ENCODE peak calls at places on chromosome 1, in five cellular contexts. One of them, this sample, is unnamed.
A peak's percentile ranks its signal among the peaks of the same experiment; 100 is the strongest.

GRCh38 chr1:33687000-33687399 is 176.9 kb upstream of the HMGB4 start:
- DNase-seq in osteocyte: no peak
- DNase-seq in SHP77: peak; percentile 0
- DNase-seq in aorta: no peak
- DNase-seq in amniotic stem cell: no peak
- DNase-seq in this sample: no peak

GRCh38 chr1:38578444-38578951 is 281.1 kb downstream of the RRAGC start:
- DNase-seq in amniotic stem cell: no peak
- DNase-seq in SHP77: no peak
- DNase-seq in aorta: no peak
- DNase-seq in osteocyte: no peak
- DNase-seq in this sample: no peak

GRCh38 chr1:59815892-59816291 is 1.1 kb downstream of the HOOK1 start:
- DNase-seq in SHP77: no peak
- DNase-seq in amniotic stem cell: no peak
- DNase-seq in aorta: no peak
- DNase-seq in osteocyte: no peak
- DNase-seq in this sample: no peak

GRCh38 chr1:160129046-160129445 is 13.5 kb downstream of the ATP1A2 start:
- DNase-seq in aorta: no peak
- DNase-seq in osteocyte: no peak
- DNase-seq in SHP77: no peak
- DNase-seq in amniotic stem cell: no peak
- DNase-seq in this sample: no peak

GRCh38 chr1:18574754-18575153 is 55.9 kb upstream of the PAX7 start:
- DNase-seq in SHP77: no peak
- DNase-seq in aorta: peak; percentile 13
- DNase-seq in amniotic stem cell: no peak
- DNase-seq in osteocyte: no peak
- DNase-seq in this sample: no peak

GRCh38 chr1:218299416-218299815 is 14.3 kb downstream of the RRP15 start:
- DNase-seq in aorta: no peak
- DNase-seq in osteocyte: no peak
- DNase-seq in SHP77: no peak
- DNase-seq in amniotic stem cell: peak; percentile 33
- DNase-seq in this sample: no peak

GRCh38 chr1:58773406-58773840 is 10.4 kb downstream of the JUN start:
- DNase-seq in SHP77: peak; percentile 92
- DNase-seq in amniotic stem cell: no peak
- DNase-seq in osteocyte: peak; percentile 88
- DNase-seq in aorta: peak; percentile 85
- DNase-seq in this sample: peak; percentile 71

GRCh38 chr1:70061229-70061628 is 144.2 kb downstream of the LRRC40 start:
- DNase-seq in osteocyte: no peak
- DNase-seq in amniotic stem cell: no peak
- DNase-seq in aorta: no peak
- DNase-seq in SHP77: no peak
- DNase-seq in this sample: no peak

GRCh38 chr1:38872401-38873026 is 634 bp downstream of the MYCBP start:
- DNase-seq in SHP77: no peak
- DNase-seq in amniotic stem cell: no peak
- DNase-seq in osteocyte: no peak
- DNase-seq in aorta: no peak
- DNase-seq in this sample: no peak

GRCh38 chr1:27348861-27349783 is 7.3 kb downstream of the SYTL1 start:
- DNase-seq in amniotic stem cell: no peak
- DNase-seq in SHP77: no peak
- DNase-seq in aorta: no peak
- DNase-seq in osteocyte: no peak
- DNase-seq in this sample: peak; percentile 81

GRCh38 chr1:227786673-227787512 is 28.6 kb upstream of the PRSS38 start:
- DNase-seq in osteocyte: peak; percentile 81
- DNase-seq in SHP77: no peak
- DNase-seq in amniotic stem cell: no peak
- DNase-seq in aorta: no peak
- DNase-seq in this sample: peak; percentile 47

GRCh38 chr1:155072531-155073289 is 5.9 kb upstream of the EFNA3 start:
- DNase-seq in SHP77: no peak
- DNase-seq in osteocyte: no peak
- DNase-seq in amniotic stem cell: no peak
- DNase-seq in aorta: no peak
- DNase-seq in this sample: no peak

GRCh38 chr1:113191579-113192076 is 118.6 kb downstream of the LRIG2 start:
- DNase-seq in SHP77: no peak
- DNase-seq in aorta: no peak
- DNase-seq in amniotic stem cell: no peak
- DNase-seq in osteocyte: no peak
- DNase-seq in this sample: no peak

GRCh38 chr1:34684246-34684645 is 70.6 kb upstream of the GJB5 start:
- DNase-seq in amniotic stem cell: no peak
- DNase-seq in SHP77: no peak
- DNase-seq in osteocyte: peak; percentile 34
- DNase-seq in aorta: no peak
- DNase-seq in this sample: peak; percentile 43

GRCh38 chr1:216822480-216822879 is 99.3 kb upstream of the ESRRG start:
- DNase-seq in osteocyte: no peak
- DNase-seq in aorta: no peak
- DNase-seq in amniotic stem cell: no peak
- DNase-seq in SHP77: peak; percentile 29
- DNase-seq in this sample: no peak